ENCODE peak calls at places on chromosomes 6 and 20, in five cellular contexts. One of them, this sample, is unnamed.

GRCh38 chr6:157813757-157814455 is 9.1 kb upstream of the SNX9 start:
- DNase-seq in AG09309: peak; percentile 90
- DNase-seq in OCI-LY7: no peak
- DNase-seq in heart left ventricle: no peak
- DNase-seq in breast epithelium: no peak
- DNase-seq in this sample: no peak

GRCh38 chr6:74927299-74927698 is 278.6 kb downstream of the COL12A1 start:
- DNase-seq in AG09309: no peak
- DNase-seq in OCI-LY7: no peak
- DNase-seq in heart left ventricle: no peak
- DNase-seq in breast epithelium: no peak
- DNase-seq in this sample: no peak

GRCh38 chr6:85186546-85187170 is 263.2 kb upstream of the NT5E start:
- DNase-seq in AG09309: peak; percentile 54
- DNase-seq in OCI-LY7: no peak
- DNase-seq in heart left ventricle: no peak
- DNase-seq in breast epithelium: no peak
- DNase-seq in this sample: no peak

GRCh38 chr20:33666293-33667244 is at the start of gene ACTL10:
- DNase-seq in AG09309: peak; percentile 91
- DNase-seq in OCI-LY7: peak; percentile 94
- DNase-seq in heart left ventricle: peak; percentile 98
- DNase-seq in breast epithelium: peak; percentile 96
- DNase-seq in this sample: peak; percentile 90

GRCh38 chr6:166419268-166419667 is 36.5 kb upstream of the MPC1 start:
- DNase-seq in AG09309: no peak
- DNase-seq in OCI-LY7: peak; percentile 47
- DNase-seq in heart left ventricle: no peak
- DNase-seq in breast epithelium: no peak
- DNase-seq in this sample: no peak

GRCh38 chr20:37575884-37576283 is 48.2 kb upstream of the BLCAP start:
- DNase-seq in AG09309: no peak
- DNase-seq in OCI-LY7: peak; percentile 72
- DNase-seq in heart left ventricle: no peak
- DNase-seq in breast epithelium: no peak
- DNase-seq in this sample: no peak

GRCh38 chr6:21478411-21478810 is 115.1 kb upstream of the SOX4 start:
- DNase-seq in AG09309: no peak
- DNase-seq in OCI-LY7: no peak
- DNase-seq in heart left ventricle: no peak
- DNase-seq in breast epithelium: no peak
- DNase-seq in this sample: no peak

GRCh38 chr6:46251583-46252339 is 81.0 kb upstream of the ENPP5 start:
- DNase-seq in AG09309: no peak
- DNase-seq in OCI-LY7: no peak
- DNase-seq in heart left ventricle: no peak
- DNase-seq in breast epithelium: no peak
- DNase-seq in this sample: no peak

GRCh38 chr6:119594907-119595306 is 245.3 kb upstream of the MAN1A1 start:
- DNase-seq in AG09309: no peak
- DNase-seq in OCI-LY7: no peak
- DNase-seq in heart left ventricle: no peak
- DNase-seq in breast epithelium: no peak
- DNase-seq in this sample: no peak

GRCh38 chr20:49635171-49635570 is 67.2 kb upstream of the PTGIS start:
- DNase-seq in AG09309: no peak
- DNase-seq in OCI-LY7: peak; percentile 30
- DNase-seq in heart left ventricle: peak; percentile 68
- DNase-seq in breast epithelium: no peak
- DNase-seq in this sample: no peak

DNA sequence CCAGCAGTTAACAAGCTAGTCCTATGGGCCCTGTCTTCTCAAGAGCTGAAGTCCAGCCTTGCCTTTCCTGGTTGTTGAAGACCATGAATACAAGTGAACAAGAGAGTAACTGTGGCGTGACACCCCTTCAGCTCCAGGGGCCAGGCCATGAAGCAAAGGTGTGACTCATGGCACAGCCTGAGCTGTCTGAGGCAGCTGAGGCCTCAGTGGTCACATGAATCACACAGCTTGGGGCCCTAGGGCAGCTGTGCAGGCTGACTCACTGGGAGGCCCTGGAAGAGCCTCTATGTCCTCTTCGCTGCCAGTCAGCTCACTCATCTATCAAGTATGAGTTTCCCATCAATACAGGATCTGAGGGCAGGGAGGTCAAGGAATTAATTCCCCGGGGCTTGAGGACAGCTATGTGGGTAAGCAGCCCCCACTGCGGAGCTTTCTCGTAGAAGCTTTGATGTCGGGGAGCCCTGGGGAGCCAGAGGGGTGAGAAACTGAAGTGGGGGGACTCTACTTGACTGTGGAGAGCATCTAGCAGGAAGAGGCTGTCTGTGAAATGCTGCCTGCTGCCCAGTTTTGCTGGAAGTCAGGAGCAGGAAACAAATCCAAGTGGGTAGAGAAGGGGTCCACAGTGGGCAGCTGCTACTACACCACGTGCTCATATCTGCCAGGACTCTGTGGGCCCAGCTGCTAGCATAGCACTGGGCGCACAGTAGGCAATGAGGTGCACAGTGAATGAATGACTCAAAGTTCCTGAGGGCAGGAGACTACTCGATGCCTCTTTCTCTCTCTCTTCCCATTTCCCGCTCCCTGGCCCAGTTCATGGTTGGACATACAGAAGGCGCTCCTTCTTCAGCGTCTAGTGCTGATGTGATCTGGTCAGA is 13.7 kb upstream of the FAM83C start:
- DNase-seq in AG09309: peak; percentile 97
- DNase-seq in OCI-LY7: no peak
- DNase-seq in heart left ventricle: no peak
- DNase-seq in breast epithelium: peak; percentile 74
- DNase-seq in this sample: peak; percentile 97
- H3K4me3 ChIP-seq in AG09309: no peak overlapping the region
- H3K4me3 ChIP-seq in OCI-LY7: no peak overlapping the region
- H3K4me3 ChIP-seq in heart left ventricle: no peak overlapping the region
- H3K4me3 ChIP-seq in breast epithelium: no peak overlapping the region
- H3K4me3 ChIP-seq in this sample: no peak overlapping the region

GRCh38 chr6:26493258-26493657 is 6.8 kb upstream of the BTN1A1 start:
- DNase-seq in AG09309: peak; percentile 4
- DNase-seq in OCI-LY7: peak; percentile 71
- DNase-seq in heart left ventricle: no peak
- DNase-seq in breast epithelium: no peak
- DNase-seq in this sample: no peak
- TF ChIP-seq CTCF in AG09309: peak; percentile 24
- TF ChIP-seq CTCF in OCI-LY7: peak; percentile 74
- TF ChIP-seq CTCF in heart left ventricle: no peak
- TF ChIP-seq CTCF in breast epithelium: no peak
- TF ChIP-seq CTCF in this sample: peak; percentile 33

GRCh38 chr20:57267158-57267821 is 849 bp upstream of the BMP7 start:
- DNase-seq in AG09309: no peak
- DNase-seq in OCI-LY7: no peak
- DNase-seq in heart left ventricle: no peak
- DNase-seq in breast epithelium: no peak
- DNase-seq in this sample: no peak
- H3K4me3 ChIP-seq in AG09309: no peak overlapping the region
- H3K4me3 ChIP-seq in OCI-LY7: peak overlapping the region; percentile 85
- H3K4me3 ChIP-seq in heart left ventricle: no peak overlapping the region
- H3K4me3 ChIP-seq in breast epithelium: peak overlapping the region; percentile 56
- H3K4me3 ChIP-seq in this sample: no peak overlapping the region

DNA sequence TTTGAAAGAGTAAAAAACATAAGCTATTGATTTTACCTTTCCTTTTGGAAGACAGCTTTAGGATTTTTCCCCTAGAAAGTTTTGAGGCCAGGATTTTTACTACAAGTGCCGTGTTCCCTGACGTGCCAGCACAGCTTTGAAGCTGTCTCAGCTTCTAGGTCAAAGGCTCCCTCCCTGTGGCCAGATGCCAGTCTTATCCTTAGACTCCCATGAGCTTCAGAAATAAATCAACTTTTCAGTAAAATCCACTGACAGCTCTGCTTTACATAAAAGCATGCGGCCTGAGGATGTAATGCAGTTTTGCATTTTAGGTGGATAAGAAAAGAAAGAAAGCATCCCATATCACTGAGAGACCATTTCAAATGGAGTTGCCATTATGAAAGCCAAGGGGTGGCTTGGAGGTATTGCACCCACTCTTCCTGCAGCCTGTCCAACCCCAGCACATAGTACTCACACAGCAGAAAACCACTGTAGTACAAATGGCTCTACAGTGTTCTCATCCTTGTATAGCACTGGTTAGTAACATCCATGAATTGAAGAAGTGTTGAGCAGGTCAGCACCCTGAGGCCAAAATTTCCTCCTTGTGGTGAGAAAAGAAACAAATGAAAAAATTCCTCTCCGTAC is 15.2 kb upstream of the ATXN1 start:
- DNase-seq in AG09309: no peak
- DNase-seq in OCI-LY7: no peak
- DNase-seq in heart left ventricle: no peak
- DNase-seq in breast epithelium: no peak
- DNase-seq in this sample: no peak
- TF ChIP-seq CTCF in AG09309: no peak
- TF ChIP-seq CTCF in OCI-LY7: no peak
- TF ChIP-seq CTCF in heart left ventricle: no peak
- TF ChIP-seq CTCF in breast epithelium: no peak
- TF ChIP-seq CTCF in this sample: peak; percentile 28